ENCODE peak calls at places on chromosomes 1 and 21, in eight cellular contexts. G, P, B, Q, X, H, N and A are unnamed samples. For H3K4me1, the result is how much of the 10 kb centered on the place peaks cover.

GRCh38 chr1:28259935-28260802 is 851 bp downstream of the SESN2 start:
- DNase-seq in Q (peak), H (peak), B (peak), N (peak), P (peak), G (peak), X (peak), A (peak)

GRCh38 chr21:31938330-31939301 is 65.8 kb downstream of the HUNK start:
- DNase-seq in H (no peak), N (no peak), P (no peak), B (no peak), Q (no peak), X (no peak), G (no peak), A (no peak)

GRCh38 chr1:206708882-206709281 is 24.2 kb downstream of the MAPKAPK2 start:
- DNase-seq in P (no peak), H (no peak), X (no peak), G (no peak), N (no peak), Q (no peak), B (no peak), A (no peak)

GRCh38 chr1:8937701-8938100 is 8.0 kb upstream of the CA6 start:
- DNase-seq in N (no peak), X (no peak), G (no peak), Q (no peak), P (no peak), B (no peak), H (no peak), A (no peak)

GRCh38 chr1:175152006-175152652 is 40.4 kb downstream of the KIAA0040 start:
- DNase-seq in X (peak), Q (peak), N (peak), P (peak), G (peak), H (peak), B (peak), A (peak)

GRCh38 chr1:180215856-180216625 is 14.0 kb upstream of the LHX4 start:
- DNase-seq in P (no peak), H (no peak), B (no peak), Q (no peak), G (no peak), X (no peak), N (no peak), A (no peak)

GRCh38 chr1:192678099-192678498 is 42.2 kb downstream of the RGS13 start:
- DNase-seq in H (no peak), Q (no peak), X (no peak), P (no peak), N (no peak), G (no peak), B (no peak), A (no peak)

GRCh38 chr1:87977145-87977544 is 648.5 kb downstream of the LMO4 start:
- DNase-seq in Q (no peak), B (no peak), X (no peak), H (no peak), P (no peak), N (no peak), G (no peak), A (no peak)

GRCh38 chr1:205225901-205226765 is 1.6 kb upstream of the TMCC2 start:
- DNase-seq in X (no peak), P (no peak), B (no peak), G (no peak), H (no peak), N (no peak), Q (no peak), A (no peak)

GRCh38 chr21:45111703-45112102 is 37.3 kb downstream of the ADARB1 start:
- DNase-seq in Q (no peak), X (no peak), B (no peak), N (no peak), P (no peak), H (no peak), G (no peak), A (no peak)

GRCh38 chr1:22255341-22256212 is 112.7 kb upstream of the WNT4 start:
- DNase-seq in N (peak), B (no peak), P (no peak), Q (no peak), X (no peak), H (no peak), G (no peak), A (no peak)

GRCh38 chr1:203028784-203029553 is 2.7 kb downstream of the PPFIA4 start:
- DNase-seq in G (no peak), H (no peak), N (peak), B (no peak), Q (no peak), P (peak), X (no peak), A (peak)

GRCh38 chr1:168552961-168553360 is 9.2 kb upstream of the XCL2 start:
- DNase-seq in Q (no peak), H (no peak), X (no peak), G (no peak), P (no peak), N (no peak), B (no peak), A (no peak)

GRCh38 chr1:119740261-119740660 is 28.4 kb downstream of the HMGCS2 start:
- DNase-seq in N (no peak), Q (no peak), P (no peak), B (no peak), H (no peak), X (no peak), G (no peak), A (no peak)

GRCh38 chr1:52574594-52574993 is 21.7 kb upstream of the TUT4 start:
- DNase-seq in B (no peak), H (peak), P (no peak), X (no peak), N (peak), Q (no peak), G (no peak), A (no peak)

GRCh38 chr1:179287946-179288345 is 5.7 kb upstream of the SOAT1 start:
- DNase-seq in H (no peak), N (no peak), P (no peak), G (no peak), Q (no peak), X (no peak), B (no peak), A (no peak)

GRCh38 chr1:11736746-11737639 is 1.1 kb downstream of the AGTRAP start:
- DNase-seq in G (peak), H (peak), Q (peak), N (peak), X (peak), P (peak), B (peak), A (peak)
- H3K4me1 ChIP-seq in G (under half), H (under half), Q (under half), N (under half), X (under half), P (under half), B (under half), A (under half)

GRCh38 chr1:229412056-229412455 is 21.8 kb downstream of the ACTA1 start:
- DNase-seq in N (no peak), H (no peak), P (no peak), Q (no peak), B (no peak), G (no peak), X (no peak), A (no peak)

GRCh38 chr1:229410692-229411433 is 23.0 kb downstream of the ACTA1 start:
- DNase-seq in N (peak), Q (peak), G (peak), B (peak), P (peak), H (peak), X (peak), A (peak)

GRCh38 chr1:229411434-229412055 is 22.3 kb downstream of the ACTA1 start:
- DNase-seq in N (no peak), B (no peak), P (no peak), Q (no peak), H (no peak), G (no peak), X (no peak), A (no peak)

GRCh38 chr1:229409616-229410369 is 24.1 kb downstream of the ACTA1 start:
- DNase-seq in Q (no peak), H (no peak), P (peak), B (no peak), N (no peak), X (no peak), G (peak), A (no peak)

DNA sequence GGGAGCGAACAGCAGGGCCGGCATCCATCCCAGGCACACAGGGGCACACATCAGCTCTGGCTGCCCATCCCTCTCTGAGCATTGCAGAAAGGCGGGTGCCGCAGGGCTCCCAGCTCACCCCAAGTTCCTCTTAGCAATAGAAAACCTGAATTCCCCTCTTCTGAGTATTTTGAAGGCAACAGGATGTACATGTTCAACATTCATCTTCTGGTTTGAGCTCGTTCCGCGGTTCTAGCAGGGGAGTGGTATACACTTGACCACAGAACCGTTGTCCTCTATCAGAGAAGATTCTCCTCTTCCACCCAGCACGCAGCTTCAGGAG is 23.6 kb downstream of the ACTA1 start:
- DNase-seq in P (no peak), N (no peak), G (no peak), Q (no peak), H (no peak), X (no peak), B (no peak), A (no peak)
- H3K4me3 ChIP-seq in P (peak), N (no peak), G (no peak), Q (no peak), H (no peak), X (no peak), B (no peak), A (peak)

GRCh38 chr1:39394059-39394458 is 97.4 kb upstream of the BMP8A start:
- DNase-seq in P (no peak), X (no peak), B (no peak), G (no peak), H (no peak), Q (no peak), N (no peak), A (no peak)

GRCh38 chr1:39394598-39394997 is 96.8 kb upstream of the BMP8A start:
- DNase-seq in H (no peak), G (no peak), Q (no peak), B (no peak), P (no peak), N (no peak), X (no peak), A (no peak)

GRCh38 chr1:39391741-39392679 is 99.4 kb upstream of the BMP8A start:
- DNase-seq in G (no peak), H (peak), X (no peak), N (peak), Q (no peak), P (no peak), B (peak), A (no peak)

GRCh38 chr1:39393645-39394044 is 97.8 kb upstream of the BMP8A start:
- DNase-seq in Q (no peak), G (no peak), H (no peak), P (no peak), X (no peak), B (no peak), N (no peak), A (no peak)

DNA sequence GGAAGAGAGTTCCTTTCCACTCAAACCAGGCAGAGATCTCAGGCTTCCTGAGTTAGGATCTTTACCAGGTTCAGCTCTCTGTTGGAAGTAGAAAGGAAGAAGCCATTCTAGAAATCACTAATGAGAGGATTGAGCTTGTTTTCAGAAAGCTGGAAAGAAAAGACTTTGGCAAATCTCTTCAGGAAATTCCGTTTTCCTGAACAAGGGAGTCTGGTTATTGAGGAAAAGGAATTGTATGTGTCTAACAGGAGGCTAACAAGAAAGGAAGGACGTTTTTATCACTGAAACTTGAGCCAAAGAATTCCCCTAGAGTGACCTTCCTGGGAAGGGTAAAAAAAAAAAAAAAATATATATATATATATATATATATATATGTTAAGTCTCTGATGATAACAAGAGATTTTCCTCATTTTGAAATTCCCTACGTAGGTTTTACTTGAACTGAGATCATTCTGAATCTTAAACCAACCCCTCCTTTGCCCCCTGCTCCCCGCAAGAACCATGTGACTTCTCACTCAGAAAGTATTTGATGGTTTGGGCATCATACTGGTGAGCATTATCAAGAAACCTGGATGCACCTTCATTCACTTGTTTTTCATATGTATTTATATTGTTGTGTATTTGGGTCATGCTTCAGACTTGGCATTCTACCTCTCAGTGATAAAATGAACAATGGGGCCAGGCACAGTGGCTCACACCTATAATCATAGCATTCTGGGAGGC is 98.4 kb upstream of the BMP8A start:
- DNase-seq in H (no peak), X (no peak), N (no peak), G (no peak), P (no peak), B (no peak), Q (no peak), A (no peak)
- H3K4me1 ChIP-seq in H (half or more), X (under half), N (under half), G (under half), P (half or more), B (under half), Q (under half), A (half or more)

GRCh38 chr21:14526816-14527689 is 19.1 kb downstream of the SAMSN1 start:
- DNase-seq in H (no peak), G (no peak), B (no peak), P (no peak), N (no peak), X (no peak), Q (no peak), A (no peak)

GRCh38 chr21:14530574-14530973 is 15.5 kb downstream of the SAMSN1 start:
- DNase-seq in X (no peak), N (no peak), G (no peak), B (no peak), Q (no peak), P (no peak), H (no peak), A (no peak)

GRCh38 chr21:14528815-14529214 is 17.3 kb downstream of the SAMSN1 start:
- DNase-seq in G (no peak), P (no peak), Q (no peak), N (no peak), H (no peak), B (no peak), X (no peak), A (no peak)

GRCh38 chr21:14526199-14526598 is 19.9 kb downstream of the SAMSN1 start:
- DNase-seq in G (no peak), Q (no peak), N (no peak), X (no peak), B (no peak), H (no peak), P (no peak), A (no peak)

GRCh38 chr21:14527690-14528652 is 18.1 kb downstream of the SAMSN1 start:
- DNase-seq in N (no peak), G (no peak), X (no peak), P (no peak), Q (no peak), H (no peak), B (no peak), A (no peak)
- H3K4me3 ChIP-seq in N (no peak), G (no peak), X (no peak), P (no peak), Q (no peak), H (no peak), B (no peak), A (no peak)

DNA sequence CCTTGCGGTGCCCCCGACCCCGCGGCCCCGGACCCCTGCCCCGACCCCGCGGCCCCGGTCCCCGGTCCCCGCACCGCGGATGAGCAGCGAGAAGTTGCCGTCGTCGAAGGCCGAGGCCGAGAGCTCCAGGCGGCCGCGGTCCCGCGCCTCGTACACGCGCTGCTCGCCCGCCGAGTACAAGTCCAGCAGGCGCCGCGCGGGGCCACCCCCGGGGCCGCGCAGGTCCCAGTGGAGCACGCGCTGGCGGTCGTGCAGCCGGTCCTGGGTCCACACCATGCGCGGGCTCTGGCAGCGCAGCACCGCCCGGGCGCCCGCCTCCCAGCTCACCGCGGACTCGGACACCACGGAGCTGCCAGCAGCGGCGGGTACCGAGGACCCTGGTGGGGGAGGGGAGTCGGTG is 3.0 kb downstream of the MXRA8 start:
- DNase-seq in N (peak), Q (no peak), X (no peak), H (no peak), G (peak), P (peak), B (peak), A (no peak)
- H3K4me1 ChIP-seq in N (half or more), Q (under half), X (under half), H (under half), G (half or more), P (under half), B (under half), A (half or more)

GRCh38 chr1:171740356-171740863 is 1.5 kb downstream of the VAMP4 start:
- DNase-seq in G (no peak), N (peak), H (no peak), B (no peak), X (no peak), Q (no peak), P (no peak), A (no peak)
- H3K4me3 ChIP-seq in G (peak), N (peak), H (no peak), B (peak), X (peak), Q (no peak), P (peak), A (no peak)

GRCh38 chr1:201205036-201205435 is 14.4 kb downstream of the IGFN1 start:
- DNase-seq in G (no peak), B (no peak), P (no peak), H (no peak), N (no peak), Q (no peak), X (no peak), A (no peak)
- H3K4me1 ChIP-seq in G (under half), B (under half), P (under half), H (under half), N (under half), Q (under half), X (under half), A (under half)